ENCODE peak calls at places on chromosomes 13 and 19, in four cellular contexts. X, P, L and G are unnamed samples.

GRCh38 chr19:52716578-52716977 is 18.3 kb downstream of the ZNF611 start:
- DNase-seq in X (no peak), P (no peak), L (no peak), G (no peak)

GRCh38 chr19:13133241-13133870 is 15.3 kb downstream of the NACC1 start:
- DNase-seq in X (no peak), P (no peak), L (no peak), G (no peak)

GRCh38 chr13:102856603-102857002 is 10.8 kb downstream of the ERCC5 start:
- DNase-seq in X (no peak), P (peak), L (no peak), G (no peak)

GRCh38 chr13:70098669-70099068 is 9.0 kb upstream of the ATXN8OS start:
- DNase-seq in X (no peak), P (no peak), L (no peak), G (no peak)

GRCh38 chr13:20969182-20969581 is 66.6 kb upstream of the XPO4 start:
- DNase-seq in X (no peak), P (no peak), L (no peak), G (peak)

GRCh38 chr19:45467115-45467455 is 711 bp upstream of the FOSB start:
- DNase-seq in X (no peak), P (no peak), L (no peak), G (no peak)

GRCh38 chr19:6221220-6221877 is 58.4 kb downstream of the MLLT1 start:
- DNase-seq in X (no peak), P (no peak), L (no peak), G (no peak)

GRCh38 chr13:42041017-42041683 is 7.3 kb upstream of the DGKH start:
- DNase-seq in X (peak), P (peak), L (peak), G (peak)

GRCh38 chr13:39415403-39415802 is 187.6 kb downstream of the LHFPL6 start:
- DNase-seq in X (no peak), P (peak), L (peak), G (no peak)

GRCh38 chr19:50565984-50566903 is 2.0 kb downstream of the LRRC4B start:
- DNase-seq in X (no peak), P (no peak), L (no peak), G (no peak)

GRCh38 chr19:5953680-5954213 is 24.2 kb downstream of the RANBP3 start:
- DNase-seq in X (no peak), P (no peak), L (no peak), G (no peak)

GRCh38 chr13:61410669-61411297 is 4.9 kb downstream of the PCDH20 start:
- DNase-seq in X (no peak), P (no peak), L (peak), G (peak)

GRCh38 chr19:50870417-50871089 is 2.7 kb upstream of the KLK2 start:
- DNase-seq in X (no peak), P (no peak), L (no peak), G (peak)